ENCODE peak calls at places on chromosomes 3 and 15, in five cellular contexts. X is GM12878, R is HepG2, G is K562, N is GM12891. V is an unnamed sample.

GRCh38 chr15:40048155-40048792 is 9.3 kb upstream of the SRP14 start:
- DNase-seq in X (no peak), N (no peak), R (no peak), G (no peak), V (no peak)

GRCh38 chr3:69784854-69785523 is 45.7 kb downstream of the MITF start:
- DNase-seq in G (peak), R (no peak), X (no peak), N (no peak), V (no peak)

GRCh38 chr3:114454592-114455251 is 160.9 kb downstream of the TIGIT start:
- DNase-seq in N (no peak), X (no peak), G (no peak), R (no peak), V (no peak)

GRCh38 chr15:82538961-82539689 is 1.1 kb downstream of the RPS17 start:
- DNase-seq in G (peak), R (peak), X (no peak), N (no peak), V (no peak)

GRCh38 chr15:81645470-81645869 is 271.5 kb upstream of the TMC3 start:
- DNase-seq in X (no peak), R (no peak), N (no peak), G (no peak), V (no peak)

GRCh38 chr3:72683068-72683467 is 165.2 kb downstream of the SHQ1 start:
- DNase-seq in R (no peak), N (no peak), G (no peak), X (peak), V (no peak)

GRCh38 chr3:126678691-126679317 is 23.9 kb upstream of the TXNRD3 start:
- DNase-seq in R (no peak), X (no peak), N (peak), G (no peak), V (peak)

GRCh38 chr15:90364251-90364650 is 12.2 kb downstream of the ZNF774 start:
- DNase-seq in R (no peak), G (no peak), N (no peak), X (no peak), V (no peak)

GRCh38 chr3:51269466-51269865 is 115.6 kb upstream of the MANF start:
- DNase-seq in R (no peak), N (no peak), X (no peak), G (no peak), V (no peak)
- TF ChIP-seq TAF1 in R (no peak), N (no peak), X (no peak), G (no peak), V (no peak)

DNA sequence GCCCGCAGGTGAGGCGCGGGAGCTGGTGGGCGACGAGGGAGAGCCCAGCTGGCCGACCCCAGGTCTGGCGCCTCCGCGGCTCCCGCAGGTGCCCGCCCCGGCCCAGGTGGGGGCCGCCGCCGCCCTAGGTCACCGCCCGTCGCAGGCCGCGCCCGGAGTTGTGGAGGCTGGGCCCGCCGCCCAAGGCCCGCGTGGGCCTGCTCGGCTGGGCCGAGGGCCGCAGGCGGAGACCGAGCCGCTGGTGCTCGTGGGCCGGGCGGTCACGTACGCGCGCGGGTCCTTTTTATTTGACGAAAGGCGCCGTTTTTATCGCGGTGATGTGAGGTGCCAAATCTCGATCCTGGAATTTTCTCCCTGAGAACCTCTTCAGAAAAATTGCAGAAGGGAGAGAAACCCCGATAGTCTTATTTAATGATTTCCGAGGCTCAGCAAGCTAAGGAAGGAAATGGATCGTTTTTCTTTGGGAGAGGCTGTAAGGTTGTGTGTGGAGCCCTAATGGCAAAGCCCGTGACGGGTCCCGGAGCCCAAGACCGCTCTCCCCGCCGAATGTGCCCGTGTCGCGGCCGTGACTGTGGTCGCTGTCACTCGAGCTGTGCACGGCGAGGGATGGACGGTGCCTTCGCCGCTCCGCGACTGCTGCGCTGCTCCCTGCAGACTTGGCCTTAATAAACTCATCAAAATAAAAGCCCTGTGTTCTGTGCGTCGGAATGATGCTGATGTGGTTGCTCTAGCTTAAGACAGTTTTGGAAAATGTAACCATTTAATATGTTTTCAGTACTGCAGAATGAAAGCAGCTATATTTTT is 603 bp downstream of the APPL1 start:
- DNase-seq in N (no peak), R (no peak), X (no peak), G (peak), V (peak)
- TF ChIP-seq POLR2AphosphoS5 in N (no peak), R (no peak), X (no peak), G (no peak), V (peak)

DNA sequence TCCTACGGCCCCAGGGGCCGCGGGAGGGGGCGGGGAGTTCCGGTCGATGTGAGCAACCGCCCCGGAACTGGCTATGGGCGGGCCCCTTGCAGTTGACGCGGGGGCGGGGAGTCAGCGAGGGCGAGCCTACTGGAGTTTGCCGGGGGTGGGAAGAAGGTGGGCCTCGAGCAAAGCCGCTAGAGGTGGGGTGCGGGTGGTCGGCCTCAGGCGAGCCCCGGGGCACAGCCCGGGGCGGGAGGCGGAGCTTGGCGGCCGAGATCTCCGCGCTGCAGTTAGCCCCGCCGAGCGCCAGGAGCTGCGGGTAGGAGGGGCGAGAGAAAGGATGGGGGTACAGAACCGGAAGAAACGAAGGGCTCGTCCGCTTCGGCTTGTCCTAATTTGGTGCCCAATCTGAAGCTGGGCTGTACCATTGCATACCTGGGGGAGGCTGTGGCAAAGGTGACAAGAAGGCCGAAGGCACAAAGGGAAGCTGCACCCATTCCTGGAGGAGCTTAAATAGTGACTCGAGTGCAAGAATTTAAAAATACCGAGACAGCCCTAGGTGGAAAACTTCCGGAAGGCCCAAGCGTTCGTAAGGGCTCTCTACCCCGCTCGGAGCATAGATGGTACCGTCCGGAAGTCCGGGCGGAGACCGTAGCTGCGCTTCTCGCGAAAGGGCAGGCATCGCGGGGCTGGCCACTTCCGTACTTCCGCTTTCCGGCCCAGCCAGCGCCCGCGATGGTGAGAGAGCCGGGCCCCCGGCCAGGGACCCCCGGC is at the start of the genes ARPC4 and TADA3:
- DNase-seq in R (peak), X (peak), G (peak), N (peak), V (peak)
- TF ChIP-seq POLR2A in R (peak), X (peak), G (peak), N (peak), V (peak)

DNA sequence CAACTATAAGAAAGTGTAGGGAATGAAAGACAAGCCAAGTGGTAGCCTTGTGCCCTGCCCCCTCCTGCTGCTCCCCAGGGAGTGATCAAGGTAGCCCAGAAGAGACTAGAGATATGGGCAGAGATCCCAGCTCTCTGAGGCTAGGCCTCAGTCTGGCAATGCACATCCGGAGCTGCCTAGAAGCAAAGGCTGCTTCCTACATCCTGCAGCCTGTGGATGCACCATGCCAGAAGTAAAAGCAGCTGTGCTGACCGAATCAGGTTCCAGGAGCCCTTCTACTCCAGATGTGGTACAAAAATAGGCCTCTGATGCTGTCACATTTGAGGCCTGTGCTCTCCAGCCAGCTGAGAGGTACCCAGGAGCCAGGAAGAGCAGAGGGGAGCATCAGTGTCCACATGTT is 16.0 kb downstream of the TRAIP start:
- DNase-seq in R (no peak), X (no peak), N (no peak), G (no peak), V (no peak)
- TF ChIP-seq TAF1 in R (no peak), X (no peak), N (no peak), G (no peak), V (no peak)

V was measured in GM12892.